ENCODE peak calls at places on chromosomes 5 and 9, in eight cellular contexts. P is MM.1S; E is keratinocyte; D is CD4-positive, CD25-positive, alpha-beta regulatory T cell; R is fibroblast of lung; F is astrocyte; J is right atrium auricular region; A is DND-41. Y is an unnamed sample.

GRCh38 chr5:138975098-138975847 is 100.1 kb upstream of the LRRTM2 start:
- DNase-seq in P (no peak), E (no peak), D (no peak), R (peak; percentile 89), F (peak; percentile 84), J (peak; percentile 73), A (no peak), Y (peak; percentile 92)

GRCh38 chr5:177085985-177086917 is at the start of gene FGFR4:
- DNase-seq in P (peak; percentile 54), E (peak; percentile 57), D (peak; percentile 64), R (peak; percentile 40), F (peak; percentile 9), J (no peak), A (no peak), Y (peak; percentile 14)

GRCh38 chr5:175657593-175658271 is at the start of gene HRH2:
- DNase-seq in P (peak; percentile 81), E (no peak), D (peak; percentile 23), R (peak; percentile 14), F (peak; percentile 8), J (no peak), A (peak; percentile 81), Y (peak; percentile 24)

GRCh38 chr9:106878943-106879916 is 16.3 kb downstream of the ZNF462 start:
- DNase-seq in P (no peak), E (no peak), D (no peak), R (peak; percentile 98), F (peak; percentile 98), J (peak; percentile 86), A (no peak), Y (peak; percentile 91)

GRCh38 chr5:135986891-135987401 is 32.2 kb upstream of the LECT2 start:
- DNase-seq in P (peak; percentile 42), E (no peak), D (no peak), R (peak; percentile 59), F (peak; percentile 52), J (no peak), A (no peak), Y (no peak)

GRCh38 chr9:98577446-98577845 is 131.3 kb downstream of the GABBR2 start:
- DNase-seq in P (no peak), E (no peak), D (no peak), R (no peak), F (no peak), J (no peak), A (no peak), Y (no peak)

GRCh38 chr5:167900521-167900920 is 390.9 kb upstream of the WWC1 start:
- DNase-seq in P (no peak), E (no peak), D (no peak), R (no peak), F (no peak), J (no peak), A (no peak), Y (no peak)

GRCh38 chr9:99231708-99232107 is 9.6 kb downstream of the SEC61B start:
- DNase-seq in P (no peak), E (no peak), D (no peak), R (no peak), F (no peak), J (no peak), A (peak; percentile 13), Y (no peak)

GRCh38 chr5:58116346-58116745 is 343.5 kb downstream of the PLK2 start:
- DNase-seq in P (no peak), E (no peak), D (no peak), R (no peak), F (no peak), J (no peak), A (no peak), Y (no peak)

GRCh38 chr5:151696470-151697061 is 9.9 kb upstream of the SPARC start:
- DNase-seq in P (no peak), E (no peak), D (no peak), R (peak; percentile 100), F (peak; percentile 100), J (peak; percentile 90), A (no peak), Y (peak; percentile 98)

GRCh38 chr5:73415617-73416016 is 33.0 kb downstream of the FOXD1 start:
- DNase-seq in P (no peak), E (no peak), D (no peak), R (no peak), F (no peak), J (no peak), A (no peak), Y (no peak)

GRCh38 chr5:76788362-76788761 is 30.5 kb upstream of the F2RL1 start:
- DNase-seq in P (no peak), E (no peak), D (no peak), R (no peak), F (no peak), J (no peak), A (no peak), Y (no peak)

GRCh38 chr9:136560586-136560985 is 14.7 kb upstream of the NOTCH1 start:
- DNase-seq in P (no peak), E (no peak), D (no peak), R (no peak), F (no peak), J (no peak), A (no peak), Y (no peak)

GRCh38 chr9:136557036-136557435 is 11.2 kb upstream of the NOTCH1 start:
- DNase-seq in P (no peak), E (no peak), D (no peak), R (no peak), F (no peak), J (no peak), A (no peak), Y (no peak)

GRCh38 chr9:136556166-136556565 is 10.3 kb upstream of the NOTCH1 start:
- DNase-seq in P (no peak), E (no peak), D (no peak), R (no peak), F (no peak), J (no peak), A (no peak), Y (no peak)

GRCh38 chr9:136561779-136562178 is 15.9 kb upstream of the NOTCH1 start:
- DNase-seq in P (no peak), E (no peak), D (no peak), R (no peak), F (no peak), J (no peak), A (no peak), Y (no peak)

GRCh38 chr9:136558373-136558772 is 12.5 kb upstream of the NOTCH1 start:
- DNase-seq in P (no peak), E (no peak), D (no peak), R (no peak), F (no peak), J (no peak), A (no peak), Y (no peak)
- H3K27ac ChIP-seq in P (no peak overlapping the region), E (no peak overlapping the region), D (no peak overlapping the region), R (no peak overlapping the region), F (no peak overlapping the region), J (no peak overlapping the region), A (peak overlapping the region; percentile 68), Y (no peak overlapping the region)

GRCh38 chr9:124853605-124854143 is 414 bp downstream of the WDR38 start:
- DNase-seq in P (no peak), E (no peak), D (no peak), R (no peak), F (no peak), J (no peak), A (no peak), Y (no peak)
- H3K4me3 ChIP-seq in P (peak overlapping the region; percentile 72), E (peak overlapping the region; percentile 31), D (no peak overlapping the region), R (peak overlapping the region; percentile 50), F (peak overlapping the region; percentile 49), J (peak overlapping the region; percentile 26), A (no peak overlapping the region), Y (peak overlapping the region; percentile 54)

GRCh38 chr9:22005083-22005699 is 3.9 kb downstream of the CDKN2B start:
- DNase-seq in P (no peak), E (no peak), D (no peak), R (peak; percentile 59), F (peak; percentile 47), J (no peak), A (peak; percentile 81), Y (peak; percentile 48)
- H3K27me3 ChIP-seq in P (no peaks in the 10 kb centered on the region), E (no peaks in the 10 kb centered on the region), D (peaks cover 47% of the 10 kb centered on the region), R (no peaks in the 10 kb centered on the region), F (no peaks in the 10 kb centered on the region), J (peaks cover 14% of the 10 kb centered on the region), A (no peaks in the 10 kb centered on the region), Y (no peaks in the 10 kb centered on the region)

GRCh38 chr5:74629326-74629725 is 11.2 kb downstream of the ENC1 start:
- DNase-seq in P (no peak), E (no peak), D (no peak), R (no peak), F (no peak), J (no peak), A (no peak), Y (no peak)
- H3K27ac ChIP-seq in P (no peak overlapping the region), E (no peak overlapping the region), D (no peak overlapping the region), R (no peak overlapping the region), F (peak overlapping the region; percentile 98), J (no peak overlapping the region), A (no peak overlapping the region), Y (peak overlapping the region; percentile 95)

DNA sequence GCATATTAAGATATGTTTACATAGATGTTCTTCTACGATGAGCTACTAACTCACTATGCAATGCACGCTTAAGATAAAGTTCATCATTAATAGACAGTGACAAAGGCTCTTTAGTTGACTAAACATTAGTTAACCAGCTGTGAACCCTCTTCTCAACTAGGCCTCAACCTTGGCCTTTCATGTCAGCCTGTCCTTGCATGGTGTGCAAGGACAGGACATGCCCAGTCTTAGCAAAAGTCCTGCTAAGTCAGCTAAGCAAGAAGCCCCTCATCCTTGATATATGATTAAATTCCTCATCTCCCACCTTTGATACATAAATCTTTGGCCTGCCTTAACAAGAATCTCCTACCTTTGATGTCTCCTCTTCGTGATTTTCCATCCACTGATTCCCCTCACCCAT is 50.9 kb downstream of the PLPP1 start:
- DNase-seq in P (no peak), E (no peak), D (no peak), R (no peak), F (no peak), J (no peak), A (no peak), Y (no peak)
- H3K4me3 ChIP-seq in P (no peak overlapping the region), E (no peak overlapping the region), D (no peak overlapping the region), R (no peak overlapping the region), F (no peak overlapping the region), J (no peak overlapping the region), A (no peak overlapping the region), Y (no peak overlapping the region)

GRCh38 chr5:42419294-42419693 is 3.9 kb upstream of the GHR start:
- DNase-seq in P (no peak), E (no peak), D (no peak), R (no peak), F (no peak), J (no peak), A (no peak), Y (no peak)
- H3K27me3 ChIP-seq in P (no peaks in the 10 kb centered on the region), E (no peaks in the 10 kb centered on the region), D (peaks cover 8% of the 10 kb centered on the region), R (no peaks in the 10 kb centered on the region), F (no peaks in the 10 kb centered on the region), J (no peaks in the 10 kb centered on the region), A (no peaks in the 10 kb centered on the region), Y (no peaks in the 10 kb centered on the region)

DNA sequence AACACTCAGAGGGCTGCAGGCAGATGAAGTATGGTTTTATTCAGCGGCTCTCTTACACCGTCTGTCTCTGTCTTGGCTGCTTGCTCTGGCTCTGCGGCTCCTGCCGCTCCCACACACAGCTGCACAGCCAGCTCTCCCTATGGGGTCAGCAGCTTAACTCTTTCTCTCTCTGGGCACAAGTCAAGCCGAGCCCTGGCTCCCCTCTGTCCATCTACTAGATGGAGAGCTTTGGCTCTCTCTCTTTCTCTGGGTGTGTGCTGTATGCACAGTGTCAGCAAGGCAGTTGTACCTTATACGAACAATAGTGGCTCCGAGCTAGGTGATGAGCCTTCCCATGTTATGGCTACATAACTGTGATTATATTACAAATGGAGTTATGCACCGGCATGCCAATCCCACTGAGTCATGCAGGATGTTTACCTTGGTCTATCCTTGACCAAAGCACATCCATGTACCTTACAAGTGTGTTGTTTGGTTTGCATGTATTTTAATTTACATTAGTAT is 19.3 kb upstream of the PPP2CA start:
- DNase-seq in P (no peak), E (no peak), D (no peak), R (peak; percentile 84), F (peak; percentile 80), J (no peak), A (no peak), Y (peak; percentile 68)
- H3K27ac ChIP-seq in P (no peak overlapping the region), E (peak overlapping the region; percentile 63), D (no peak overlapping the region), R (peak overlapping the region; percentile 54), F (peak overlapping the region; percentile 83), J (peak overlapping the region; percentile 60), A (no peak overlapping the region), Y (peak overlapping the region; percentile 50)

Y was measured in brain microvascular endothelial cell.